ENCODE peak calls at places on chromosome X, in five cellular contexts. W is naive thymus-derived CD4-positive, alpha-beta T cell; L is stimulated activated CD4-positive, alpha-beta T cell treated with anti-CD3 and anti-CD28 coated beads, TNF-alpha, amount 100 ng/mL, for 4 hours; R is left cardiac atrium; K is caudate nucleus. A is an unnamed sample.

GRCh38 chrX:39850630-39851152 is 247.1 kb downstream of the BCOR start:
- DNase-seq in R (no peak), K (no peak), L (no peak), W (no peak), A (no peak)

GRCh38 chrX:16185725-16186136 is 18.4 kb downstream of the MAGEB17 start:
- DNase-seq in W (no peak), R (no peak), L (no peak), K (no peak), A (no peak)

GRCh38 chrX:82589410-82589809 is 918.7 kb upstream of the POU3F4 start:
- DNase-seq in L (no peak), R (no peak), K (no peak), W (no peak), A (no peak)

GRCh38 chrX:112147206-112147605 is 64.6 kb upstream of the TRPC5 start:
- DNase-seq in W (no peak), L (no peak), R (no peak), K (no peak), A (no peak)

GRCh38 chrX:14496674-14497073 is 32.7 kb upstream of the GLRA2 start:
- DNase-seq in K (no peak), W (no peak), R (no peak), L (no peak), A (no peak)

GRCh38 chrX:111387470-111387869 is 24.5 kb downstream of the DCX start:
- DNase-seq in L (no peak), K (no peak), W (no peak), R (no peak), A (no peak)

GRCh38 chrX:134725103-134725690 is 66.9 kb upstream of the PLAC1 start:
- DNase-seq in L (no peak), R (no peak), K (no peak), W (no peak), A (no peak)

GRCh38 chrX:3320471-3321046 is 25.9 kb downstream of the MXRA5 start:
- DNase-seq in K (no peak), R (no peak), L (no peak), W (no peak), A (no peak)

GRCh38 chrX:35726176-35726575 is 72.0 kb upstream of the MAGEB16 start:
- DNase-seq in W (no peak), L (no peak), K (no peak), R (no peak), A (no peak)

GRCh38 chrX:68304602-68305001 is 128.7 kb downstream of the OPHN1 start:
- DNase-seq in K (no peak), W (no peak), L (no peak), R (no peak), A (no peak)

GRCh38 chrX:15953801-15954200 is 99.2 kb upstream of the AP1S2 start:
- DNase-seq in W (no peak), K (no peak), L (no peak), R (no peak), A (no peak)

GRCh38 chrX:97556359-97556758 is 672.7 kb downstream of the RPA4 start:
- DNase-seq in R (no peak), L (no peak), W (no peak), K (no peak), A (no peak)

GRCh38 chrX:79270401-79270800 is 96.7 kb downstream of the ITM2A start:
- DNase-seq in K (no peak), W (peak), L (peak), R (peak), A (peak)

GRCh38 chrX:103586314-103586646 is 965 bp downstream of the TCEAL4 start:
- DNase-seq in K (no peak), R (no peak), L (no peak), W (no peak), A (no peak)

GRCh38 chrX:40108959-40109287 is 11.2 kb upstream of the BCOR start:
- DNase-seq in K (peak), R (peak), W (no peak), L (peak), A (peak)

GRCh38 chrX:56745019-56745418 is 16.0 kb downstream of the NBDY start:
- DNase-seq in R (no peak), W (no peak), K (no peak), L (no peak), A (no peak)

GRCh38 chrX:103464774-103465117 is 54.5 kb downstream of the RAB40A start:
- DNase-seq in W (peak), R (peak), K (peak), L (peak), A (peak)

GRCh38 chrX:133580630-133581029 is 165.3 kb upstream of the GPC4 start:
- DNase-seq in R (no peak), K (no peak), W (no peak), L (no peak), A (no peak)

GRCh38 chrX:124234348-124234747 is 98.1 kb upstream of the TEX13D start:
- DNase-seq in K (no peak), L (no peak), R (no peak), W (no peak), A (no peak)

GRCh38 chrX:20947411-20947912 is 426.8 kb upstream of the CNKSR2 start:
- DNase-seq in L (no peak), R (no peak), K (no peak), W (no peak), A (no peak)

GRCh38 chrX:24387724-24388123 is 27.3 kb downstream of the SUPT20HL1 start:
- DNase-seq in L (no peak), K (no peak), W (no peak), R (no peak), A (no peak)

GRCh38 chrX:12805333-12805732 is 14.1 kb downstream of the PRPS2 start:
- DNase-seq in W (no peak), L (no peak), K (no peak), R (no peak), A (no peak)

A was measured in CD4-positive, alpha-beta memory T cell.